ENCODE peak calls at places on chromosomes 7 and 10, in six cellular contexts. Z is AG09309, U is BJ, R is uterus, O is hepatocyte, H is GM12865. Q is an unnamed sample.
A peak's percentile ranks its signal among the peaks of the same experiment; 100 is the strongest.

GRCh38 chr7:141218941-141219340 is 145.1 kb downstream of the TMEM178B start:
- DNase-seq in U (no peak), H (no peak), Z (no peak), O (no peak), R (no peak), Q (peak; percentile 46)

GRCh38 chr7:22884911-22885823 is 62.5 kb upstream of the TOMM7 start:
- DNase-seq in R (no peak), Z (no peak), O (no peak), U (no peak), H (peak; percentile 61), Q (no peak)

GRCh38 chr7:32937344-32938174 is 19.7 kb upstream of the FKBP9 start:
- DNase-seq in O (peak; percentile 43), Z (no peak), H (no peak), U (no peak), R (peak; percentile 48), Q (peak; percentile 61)

GRCh38 chr10:114540191-114540590 is 117.9 kb downstream of the ABLIM1 start:
- DNase-seq in R (no peak), H (no peak), Z (no peak), U (no peak), O (no peak), Q (no peak)

GRCh38 chr7:99623702-99624447 is 7.1 kb downstream of the ZSCAN25 start:
- DNase-seq in R (no peak), O (peak; percentile 38), Z (no peak), U (no peak), H (no peak), Q (no peak)

GRCh38 chr10:15122477-15123030 is 25.4 kb downstream of the RPP38 start:
- DNase-seq in R (no peak), H (peak; percentile 86), Z (no peak), U (no peak), O (no peak), Q (no peak)

GRCh38 chr10:114603943-114604342 is 54.1 kb downstream of the ABLIM1 start:
- DNase-seq in H (peak; percentile 7), O (peak; percentile 28), Z (no peak), U (no peak), R (no peak), Q (no peak)

GRCh38 chr7:72405389-72405788 is 6.7 kb downstream of the CALN1 start:
- DNase-seq in U (no peak), Z (no peak), R (no peak), H (peak; percentile 60), O (peak; percentile 16), Q (no peak)

GRCh38 chr10:28839600-28840007 is 162.3 kb downstream of the BAMBI start:
- DNase-seq in H (no peak), Z (no peak), U (no peak), R (peak; percentile 40), O (peak; percentile 30), Q (no peak)

GRCh38 chr10:98041352-98042043 is 11.1 kb upstream of the CRTAC1 start:
- DNase-seq in U (no peak), O (peak; percentile 67), R (peak; percentile 36), H (peak; percentile 62), Z (peak; percentile 11), Q (peak; percentile 89)

GRCh38 chr10:130378556-130379400 is 242.6 kb downstream of the GLRX3 start:
- DNase-seq in H (no peak), U (no peak), Z (no peak), O (no peak), R (no peak), Q (no peak)

GRCh38 chr10:21530616-21531015 is 3.4 kb upstream of the MLLT10 start:
- DNase-seq in H (no peak), R (no peak), Z (no peak), U (no peak), O (no peak), Q (no peak)

GRCh38 chr7:128915271-128915819 is 4.8 kb upstream of the KCP start:
- DNase-seq in Z (no peak), O (no peak), U (no peak), R (no peak), H (no peak), Q (no peak)

GRCh38 chr7:46725838-46726237 is 804.8 kb upstream of the IGFBP3 start:
- DNase-seq in U (no peak), R (no peak), O (no peak), Z (no peak), H (no peak), Q (no peak)

GRCh38 chr10:104678658-104679057 is 37.6 kb downstream of the SORCS3 start:
- DNase-seq in Z (no peak), H (no peak), O (no peak), R (no peak), U (no peak), Q (no peak)

GRCh38 chr10:104683567-104683966 is 42.5 kb downstream of the SORCS3 start:
- DNase-seq in U (no peak), O (no peak), R (no peak), Z (no peak), H (no peak), Q (no peak)

GRCh38 chr10:104686829-104687228 is 45.7 kb downstream of the SORCS3 start:
- DNase-seq in O (no peak), H (no peak), Z (no peak), U (no peak), R (no peak), Q (no peak)

GRCh38 chr10:104680467-104681401 is 39.6 kb downstream of the SORCS3 start:
- DNase-seq in Z (no peak), R (peak; percentile 19), U (no peak), O (peak; percentile 79), H (no peak), Q (no peak)

DNA sequence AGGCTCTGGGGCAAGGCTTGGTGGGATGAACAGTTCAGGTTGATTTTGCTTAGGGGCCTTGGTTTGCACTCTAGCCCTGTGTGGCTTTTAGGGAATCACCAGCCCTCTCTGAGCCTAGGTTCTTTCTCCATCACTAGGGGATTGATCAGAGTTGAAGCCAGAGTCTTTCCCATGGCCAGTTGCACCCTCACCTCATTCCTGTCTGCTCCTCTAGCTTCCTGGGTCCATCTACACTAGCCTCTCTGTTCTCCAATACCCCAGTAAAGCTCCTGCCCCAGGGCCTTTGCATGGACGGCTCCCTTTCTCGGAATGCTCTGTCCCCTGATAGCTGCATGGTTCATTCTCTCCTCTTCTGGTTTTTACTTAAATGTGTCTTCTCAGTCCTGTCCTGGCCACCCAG is 40.4 kb downstream of the SORCS3 start:
- DNase-seq in U (no peak), Z (no peak), O (no peak), H (no peak), R (no peak), Q (no peak)
- H3K4me3 ChIP-seq in U (no peak overlapping the region), Z (no peak overlapping the region), O (no peak overlapping the region), H (no peak overlapping the region), R (peak overlapping the region; percentile 14), Q (no peak overlapping the region)

GRCh38 chr7:75953918-75954317 is 39.0 kb downstream of the POR start:
- DNase-seq in Z (no peak), U (no peak), H (no peak), O (no peak), R (no peak), Q (no peak)
- TF ChIP-seq CTCF in Z (no peak), U (no peak), H (no peak), O (no peak), R (no peak), Q (no peak)

GRCh38 chr7:75850222-75850621 is 28.6 kb upstream of the RHBDD2 start:
- DNase-seq in U (no peak), O (no peak), Z (no peak), H (no peak), R (no peak), Q (no peak)
- H3K4me3 ChIP-seq in U (no peak overlapping the region), O (no peak overlapping the region), Z (no peak overlapping the region), H (no peak overlapping the region), R (no peak overlapping the region), Q (no peak overlapping the region)

GRCh38 chr10:34206078-34206477 is 609.0 kb downstream of the PARD3 start:
- DNase-seq in O (no peak), R (no peak), H (peak; percentile 21), Z (no peak), U (no peak), Q (no peak)
- TF ChIP-seq CTCF in O (no peak), R (no peak), H (peak; percentile 7), Z (no peak), U (no peak), Q (no peak)

GRCh38 chr7:74084722-74085578 is 1.3 kb downstream of the LIMK1 start:
- DNase-seq in H (no peak), U (no peak), R (no peak), O (no peak), Z (no peak), Q (peak; percentile 23)

GRCh38 chr7:74083928-74084721 is 521 bp downstream of the LIMK1 start:
- DNase-seq in H (peak; percentile 22), Z (no peak), R (no peak), U (no peak), O (peak; percentile 67), Q (no peak)

GRCh38 chr7:74087791-74088453 is 4.3 kb downstream of the LIMK1 start:
- DNase-seq in O (no peak), R (no peak), H (no peak), U (no peak), Z (no peak), Q (no peak)

GRCh38 chr7:74082770-74083116 is 861 bp upstream of the LIMK1 start:
- DNase-seq in H (no peak), Z (no peak), R (no peak), U (no peak), O (no peak), Q (no peak)

GRCh38 chr7:74083117-74083876 is at the start of gene LIMK1:
- DNase-seq in U (no peak), H (peak; percentile 87), O (peak; percentile 95), Z (no peak), R (peak; percentile 85), Q (peak; percentile 95)
- H3K4me3 ChIP-seq in U (peak within 1 kb of the TSS; percentile 70), H (peak within 1 kb of the TSS; percentile 62), O (peak within 1 kb of the TSS; percentile 79), Z (peak within 1 kb of the TSS; percentile 73), R (peak within 1 kb of the TSS; percentile 69), Q (peak within 1 kb of the TSS; percentile 42)

Q was measured in lower leg skin.